ENCODE peak calls at places on chromosome 12, in six cellular contexts. M is RWPE2, R is IMR-90, X is tibial artery, Y is stomach, P is heart left ventricle. E is an unnamed sample.

GRCh38 chr12:85559534-85559933 is 276.7 kb downstream of the RASSF9 start:
- DNase-seq in Y (no peak), R (no peak), M (no peak), P (no peak), X (no peak), E (no peak)

GRCh38 chr12:82486524-82487235 is 128.4 kb downstream of the METTL25 start:
- DNase-seq in P (no peak), M (no peak), Y (no peak), X (no peak), R (peak; percentile 28), E (peak; percentile 1)

GRCh38 chr12:30754383-30754749 is 385 bp downstream of the CAPRIN2 start:
- DNase-seq in X (no peak), Y (no peak), M (no peak), R (no peak), P (no peak), E (no peak)

GRCh38 chr12:132170094-132170636 is 25.9 kb downstream of the NOC4L start:
- DNase-seq in P (no peak), M (peak; percentile 40), Y (no peak), R (peak; percentile 75), X (no peak), E (no peak)

GRCh38 chr12:71214511-71215285 is 56.9 kb upstream of the TSPAN8 start:
- DNase-seq in Y (no peak), R (no peak), P (no peak), M (no peak), X (no peak), E (peak; percentile 41)

GRCh38 chr12:113247123-113248045 is 26.1 kb downstream of the TPCN1 start:
- DNase-seq in X (peak; percentile 55), Y (no peak), R (peak; percentile 68), P (peak; percentile 65), M (no peak), E (no peak)

GRCh38 chr12:30795660-30796507 is 41.1 kb upstream of the CAPRIN2 start:
- DNase-seq in Y (peak; percentile 37), M (peak; percentile 52), R (peak; percentile 80), X (peak; percentile 65), P (peak; percentile 75), E (no peak)

GRCh38 chr12:113007166-113007565 is 28.8 kb downstream of the OAS2 start:
- DNase-seq in X (no peak), R (peak; percentile 18), P (no peak), M (no peak), Y (no peak), E (peak; percentile 53)

GRCh38 chr12:49344486-49345047 is 2.1 kb upstream of the DNAJC22 start:
- DNase-seq in Y (no peak), M (peak; percentile 37), R (no peak), P (no peak), X (no peak), E (no peak)

DNA sequence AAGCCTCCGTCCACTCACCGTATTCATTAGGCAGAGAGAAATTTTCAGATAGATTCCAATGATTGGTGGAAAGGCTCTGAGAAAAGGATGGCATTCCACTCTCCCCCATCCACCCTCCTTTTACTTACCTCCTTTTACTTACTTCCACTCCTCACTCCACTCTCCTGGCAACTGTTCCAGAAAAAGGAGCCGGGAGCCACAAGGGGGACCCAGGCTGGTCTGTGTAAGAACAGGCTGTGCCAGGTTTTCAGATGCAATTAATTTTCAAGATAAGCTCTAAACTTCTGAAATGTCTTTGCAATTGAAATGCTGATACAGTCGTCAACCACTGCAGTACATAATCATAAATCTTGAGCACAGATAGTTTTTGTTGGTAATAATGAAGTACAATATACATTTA is 248.8 kb downstream of the ANO6 start:
- DNase-seq in Y (no peak), X (no peak), M (no peak), R (no peak), P (no peak), E (no peak)
- TF ChIP-seq CTCF in Y (no peak), X (no peak), M (no peak), R (no peak), P (no peak), E (peak; percentile 10)

DNA sequence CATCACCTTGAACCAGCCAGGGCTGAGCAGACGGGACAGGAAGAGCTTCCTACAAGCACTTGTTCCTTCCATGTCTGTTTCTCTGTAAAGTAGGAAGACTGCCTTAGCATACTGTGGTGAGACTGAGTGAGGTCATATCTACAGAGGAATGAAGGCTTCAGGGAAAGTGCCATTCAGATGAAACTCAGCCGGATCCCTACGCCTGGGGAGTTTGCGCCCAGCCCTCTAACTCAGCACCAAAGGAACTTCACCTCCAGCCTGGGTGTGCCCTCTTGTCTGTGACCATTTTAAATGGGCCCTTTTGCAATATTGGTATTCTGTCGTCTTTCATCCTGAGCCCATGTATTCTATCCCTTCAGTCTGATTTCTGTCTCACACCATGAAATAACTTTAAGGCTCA is 175.6 kb upstream of the FKBP4 start:
- DNase-seq in M (no peak), P (no peak), X (no peak), Y (no peak), R (peak; percentile 34), E (no peak)
- H3K4me3 ChIP-seq in M (no peak overlapping the region), P (no peak overlapping the region), X (no peak overlapping the region), Y (no peak overlapping the region), R (no peak overlapping the region), E (no peak overlapping the region)

DNA sequence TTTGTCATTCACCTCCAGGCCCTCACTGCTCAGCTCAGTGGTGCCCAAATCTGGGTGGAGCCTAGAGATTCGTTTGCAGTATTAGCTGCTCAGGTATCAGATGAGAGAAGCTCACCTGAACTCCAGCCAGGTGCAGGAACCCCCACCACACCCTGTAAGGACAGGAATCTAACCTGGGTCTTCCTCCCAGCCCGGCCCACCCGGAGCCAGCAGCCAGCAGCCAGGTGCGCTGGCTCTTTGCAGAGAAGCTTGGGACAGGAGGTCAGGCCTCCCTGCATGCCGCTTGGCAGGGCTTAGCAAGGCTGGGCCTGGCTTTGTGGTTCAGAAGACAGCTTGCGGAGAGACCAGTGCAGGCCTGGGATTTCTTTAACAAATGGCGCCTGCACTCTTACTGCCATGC is 125.6 kb upstream of the MYL2 start:
- DNase-seq in P (no peak), Y (no peak), M (peak; percentile 23), X (no peak), R (no peak), E (no peak)
- H3K27me3 ChIP-seq in P (no peaks in the 10 kb centered on the region), Y (no peaks in the 10 kb centered on the region), M (no peaks in the 10 kb centered on the region), X (no peaks in the 10 kb centered on the region), R (no peaks in the 10 kb centered on the region), E (peaks cover 2% of the 10 kb centered on the region)

GRCh38 chr12:118841588-118841987 is 139.8 kb upstream of the SRRM4 start:
- DNase-seq in X (no peak), P (no peak), M (no peak), Y (no peak), R (no peak), E (no peak)

GRCh38 chr12:118842753-118843335 is 138.5 kb upstream of the SRRM4 start:
- DNase-seq in R (no peak), M (no peak), P (no peak), Y (no peak), X (no peak), E (no peak)

GRCh38 chr12:118835911-118836310 is 145.4 kb upstream of the SRRM4 start:
- DNase-seq in M (no peak), X (no peak), P (no peak), Y (no peak), R (no peak), E (no peak)

GRCh38 chr12:118840878-118841277 is 140.5 kb upstream of the SRRM4 start:
- DNase-seq in R (no peak), M (no peak), P (no peak), Y (no peak), X (no peak), E (no peak)

DNA sequence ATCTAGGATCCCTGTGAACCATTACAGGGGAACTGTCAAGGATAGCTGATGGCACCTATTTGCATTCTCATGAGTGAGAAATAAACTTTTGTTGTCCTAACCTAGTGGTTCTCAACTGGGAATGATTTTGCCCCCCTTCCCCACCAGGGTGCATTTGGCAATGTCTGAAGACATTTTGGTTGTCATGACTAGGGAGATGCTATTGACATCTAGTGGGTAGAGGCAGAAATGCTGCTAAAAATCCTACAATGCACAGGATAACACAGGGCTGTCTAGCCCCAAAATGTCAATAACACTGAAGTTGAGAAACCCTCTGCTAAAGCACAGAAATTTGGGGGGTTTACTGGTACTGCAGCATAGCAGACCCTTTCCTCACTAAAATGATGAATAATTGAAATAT is 140.9 kb upstream of the SRRM4 start:
- DNase-seq in M (no peak), Y (no peak), P (no peak), R (no peak), X (no peak), E (no peak)
- TF ChIP-seq CTCF in M (peak; percentile 12), Y (no peak), P (no peak), R (no peak), X (no peak), E (no peak)

DNA sequence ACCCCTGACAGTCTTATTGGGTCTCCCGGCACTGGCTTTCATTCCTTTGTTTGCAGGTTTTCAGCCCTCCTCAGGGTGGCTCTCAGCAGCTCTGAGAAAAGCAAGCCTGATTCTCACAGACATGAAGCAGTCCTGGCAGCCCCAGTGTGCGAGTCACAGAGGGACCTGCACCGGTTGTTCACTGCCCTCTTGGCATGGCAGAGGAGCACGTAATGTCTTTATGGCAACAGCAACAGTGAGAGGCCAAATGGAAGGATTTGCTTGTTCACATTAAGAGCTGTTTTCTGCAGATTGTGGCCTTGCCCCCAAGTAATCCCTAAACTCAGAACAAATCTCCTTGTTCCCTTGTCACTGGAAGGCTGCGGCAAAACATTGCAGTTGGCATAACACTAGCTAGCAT is 3.4 kb downstream of the KCNA5 start:
- DNase-seq in M (no peak), Y (no peak), X (peak; percentile 73), P (no peak), R (no peak), E (no peak)
- H3K4me3 ChIP-seq in M (no peak overlapping the region), Y (no peak overlapping the region), X (peak overlapping the region; percentile 74), P (peak overlapping the region; percentile 58), R (no peak overlapping the region), E (no peak overlapping the region)

E was measured in kidney epithelial cell.